ENCODE peak calls at places on chromosomes 2 and 18, in five cellular contexts. One of them, this sample, is unnamed.
A peak's percentile ranks its signal among the peaks of the same experiment; 100 is the strongest.

GRCh38 chr2:43899589-43899988 is 60.8 kb downstream of the ABCG8 start:
- DNase-seq in NCI-H748 treated with DMSO at 0.1 percent for 48 hours: no peak
- DNase-seq in T1000: no peak
- DNase-seq in activated CD4-positive, alpha-beta T cell treated with anti-CD3 and anti-CD28 coated beads, Interleukin-2, amount 50 U/mL, for 1 hour: no peak
- DNase-seq in ELR: no peak
- DNase-seq in this sample: no peak

GRCh38 chr18:44807766-44808165 is 127.1 kb downstream of the SETBP1 start:
- DNase-seq in ELR: no peak
- DNase-seq in NCI-H748 treated with DMSO at 0.1 percent for 48 hours: no peak
- DNase-seq in activated CD4-positive, alpha-beta T cell treated with anti-CD3 and anti-CD28 coated beads, Interleukin-2, amount 50 U/mL, for 1 hour: no peak
- DNase-seq in T1000: no peak
- DNase-seq in this sample: no peak

GRCh38 chr2:15561574-15562344 is 625 bp upstream of the NBAS start:
- DNase-seq in NCI-H748 treated with DMSO at 0.1 percent for 48 hours: peak; percentile 55
- DNase-seq in ELR: peak; percentile 44
- DNase-seq in activated CD4-positive, alpha-beta T cell treated with anti-CD3 and anti-CD28 coated beads, Interleukin-2, amount 50 U/mL, for 1 hour: peak; percentile 10
- DNase-seq in T1000: no peak
- DNase-seq in this sample: no peak

GRCh38 chr18:69282371-69282770 is 118.3 kb upstream of the DOK6 start:
- DNase-seq in ELR: no peak
- DNase-seq in activated CD4-positive, alpha-beta T cell treated with anti-CD3 and anti-CD28 coated beads, Interleukin-2, amount 50 U/mL, for 1 hour: no peak
- DNase-seq in T1000: no peak
- DNase-seq in NCI-H748 treated with DMSO at 0.1 percent for 48 hours: no peak
- DNase-seq in this sample: no peak

GRCh38 chr18:10477863-10478260 is 23.4 kb downstream of the APCDD1 start:
- DNase-seq in NCI-H748 treated with DMSO at 0.1 percent for 48 hours: no peak
- DNase-seq in ELR: no peak
- DNase-seq in activated CD4-positive, alpha-beta T cell treated with anti-CD3 and anti-CD28 coated beads, Interleukin-2, amount 50 U/mL, for 1 hour: no peak
- DNase-seq in T1000: no peak
- DNase-seq in this sample: no peak

GRCh38 chr2:144989580-144990270 is 469.8 kb upstream of the ZEB2 start:
- DNase-seq in T1000: no peak
- DNase-seq in NCI-H748 treated with DMSO at 0.1 percent for 48 hours: no peak
- DNase-seq in activated CD4-positive, alpha-beta T cell treated with anti-CD3 and anti-CD28 coated beads, Interleukin-2, amount 50 U/mL, for 1 hour: no peak
- DNase-seq in ELR: no peak
- DNase-seq in this sample: no peak

GRCh38 chr2:217338306-217338916 is 478.5 kb upstream of the TNP1 start:
- DNase-seq in activated CD4-positive, alpha-beta T cell treated with anti-CD3 and anti-CD28 coated beads, Interleukin-2, amount 50 U/mL, for 1 hour: no peak
- DNase-seq in ELR: peak; percentile 86
- DNase-seq in NCI-H748 treated with DMSO at 0.1 percent for 48 hours: no peak
- DNase-seq in T1000: no peak
- DNase-seq in this sample: no peak

GRCh38 chr18:44693030-44693784 is 12.5 kb downstream of the SETBP1 start:
- DNase-seq in activated CD4-positive, alpha-beta T cell treated with anti-CD3 and anti-CD28 coated beads, Interleukin-2, amount 50 U/mL, for 1 hour: no peak
- DNase-seq in T1000: peak; percentile 22
- DNase-seq in NCI-H748 treated with DMSO at 0.1 percent for 48 hours: no peak
- DNase-seq in ELR: peak; percentile 24
- DNase-seq in this sample: no peak

GRCh38 chr2:164934790-164935466 is 20.4 kb downstream of the SLC38A11 start:
- DNase-seq in ELR: no peak
- DNase-seq in activated CD4-positive, alpha-beta T cell treated with anti-CD3 and anti-CD28 coated beads, Interleukin-2, amount 50 U/mL, for 1 hour: no peak
- DNase-seq in T1000: no peak
- DNase-seq in NCI-H748 treated with DMSO at 0.1 percent for 48 hours: peak; percentile 97
- DNase-seq in this sample: no peak

GRCh38 chr18:11948852-11949523 is 32.3 kb upstream of the IMPA2 start:
- DNase-seq in activated CD4-positive, alpha-beta T cell treated with anti-CD3 and anti-CD28 coated beads, Interleukin-2, amount 50 U/mL, for 1 hour: no peak
- DNase-seq in ELR: peak; percentile 15
- DNase-seq in T1000: no peak
- DNase-seq in NCI-H748 treated with DMSO at 0.1 percent for 48 hours: no peak
- DNase-seq in this sample: no peak

GRCh38 chr2:10591207-10591606 is 98.6 kb downstream of the NOL10 start:
- DNase-seq in ELR: peak; percentile 22
- DNase-seq in activated CD4-positive, alpha-beta T cell treated with anti-CD3 and anti-CD28 coated beads, Interleukin-2, amount 50 U/mL, for 1 hour: no peak
- DNase-seq in T1000: no peak
- DNase-seq in NCI-H748 treated with DMSO at 0.1 percent for 48 hours: no peak
- DNase-seq in this sample: no peak

GRCh38 chr2:23616630-23617029 is 231.7 kb downstream of the KLHL29 start:
- DNase-seq in activated CD4-positive, alpha-beta T cell treated with anti-CD3 and anti-CD28 coated beads, Interleukin-2, amount 50 U/mL, for 1 hour: no peak
- DNase-seq in ELR: no peak
- DNase-seq in NCI-H748 treated with DMSO at 0.1 percent for 48 hours: no peak
- DNase-seq in T1000: no peak
- DNase-seq in this sample: no peak

GRCh38 chr2:165382362-165382761 is 87.1 kb upstream of the CSRNP3 start:
- DNase-seq in NCI-H748 treated with DMSO at 0.1 percent for 48 hours: no peak
- DNase-seq in activated CD4-positive, alpha-beta T cell treated with anti-CD3 and anti-CD28 coated beads, Interleukin-2, amount 50 U/mL, for 1 hour: no peak
- DNase-seq in ELR: no peak
- DNase-seq in T1000: no peak
- DNase-seq in this sample: no peak

GRCh38 chr2:25938345-25938744 is 44.0 kb downstream of the KIF3C start:
- DNase-seq in T1000: no peak
- DNase-seq in ELR: no peak
- DNase-seq in NCI-H748 treated with DMSO at 0.1 percent for 48 hours: no peak
- DNase-seq in activated CD4-positive, alpha-beta T cell treated with anti-CD3 and anti-CD28 coated beads, Interleukin-2, amount 50 U/mL, for 1 hour: no peak
- DNase-seq in this sample: no peak

GRCh38 chr2:225310745-225311144 is 88.8 kb upstream of the NYAP2 start:
- DNase-seq in ELR: no peak
- DNase-seq in T1000: no peak
- DNase-seq in NCI-H748 treated with DMSO at 0.1 percent for 48 hours: no peak
- DNase-seq in activated CD4-positive, alpha-beta T cell treated with anti-CD3 and anti-CD28 coated beads, Interleukin-2, amount 50 U/mL, for 1 hour: no peak
- DNase-seq in this sample: no peak

GRCh38 chr2:177169810-177170514 is 42.6 kb upstream of the HNRNPA3 start:
- DNase-seq in NCI-H748 treated with DMSO at 0.1 percent for 48 hours: peak; percentile 95
- DNase-seq in activated CD4-positive, alpha-beta T cell treated with anti-CD3 and anti-CD28 coated beads, Interleukin-2, amount 50 U/mL, for 1 hour: no peak
- DNase-seq in T1000: no peak
- DNase-seq in ELR: no peak
- DNase-seq in this sample: no peak

GRCh38 chr2:170264865-170265264 is 86.9 kb downstream of the MYO3B start:
- DNase-seq in activated CD4-positive, alpha-beta T cell treated with anti-CD3 and anti-CD28 coated beads, Interleukin-2, amount 50 U/mL, for 1 hour: no peak
- DNase-seq in T1000: no peak
- DNase-seq in ELR: no peak
- DNase-seq in NCI-H748 treated with DMSO at 0.1 percent for 48 hours: no peak
- DNase-seq in this sample: no peak

GRCh38 chr2:38601463-38602135 is 1.1 kb downstream of the HNRNPLL start:
- DNase-seq in ELR: peak; percentile 59
- DNase-seq in NCI-H748 treated with DMSO at 0.1 percent for 48 hours: no peak
- DNase-seq in T1000: no peak
- DNase-seq in activated CD4-positive, alpha-beta T cell treated with anti-CD3 and anti-CD28 coated beads, Interleukin-2, amount 50 U/mL, for 1 hour: no peak
- DNase-seq in this sample: no peak

GRCh38 chr18:77078671-77079070 is 53.9 kb downstream of the MBP start:
- DNase-seq in ELR: peak; percentile 49
- DNase-seq in activated CD4-positive, alpha-beta T cell treated with anti-CD3 and anti-CD28 coated beads, Interleukin-2, amount 50 U/mL, for 1 hour: no peak
- DNase-seq in NCI-H748 treated with DMSO at 0.1 percent for 48 hours: no peak
- DNase-seq in T1000: no peak
- DNase-seq in this sample: no peak

GRCh38 chr2:169933124-169933711 is 106.0 kb downstream of the UBR3 start:
- DNase-seq in ELR: peak; percentile 62
- DNase-seq in T1000: no peak
- DNase-seq in NCI-H748 treated with DMSO at 0.1 percent for 48 hours: peak; percentile 65
- DNase-seq in activated CD4-positive, alpha-beta T cell treated with anti-CD3 and anti-CD28 coated beads, Interleukin-2, amount 50 U/mL, for 1 hour: no peak
- DNase-seq in this sample: no peak